ENCODE peak calls at places on chromosomes 4 and X, in four cellular contexts. B is WTC11, K is K562, A is HepG2. N is an unnamed sample.

GRCh38 chr4:149630079-149630478 is 185.6 kb downstream of the IQCM start:
- DNase-seq in B (no peak), K (no peak), A (no peak), N (no peak)

GRCh38 chr4:80192937-80193336 is 4.4 kb upstream of the PRDM8 start:
- DNase-seq in B (no peak), K (no peak), A (no peak), N (no peak)

GRCh38 chrX:429266-429825 is 42.6 kb upstream of the PPP2R3B start:
- DNase-seq in B (no peak), K (no peak), A (no peak), N (no peak)

GRCh38 chr4:152729466-152729865 is 49.7 kb upstream of the TMEM154 start:
- DNase-seq in B (no peak), K (no peak), A (no peak), N (no peak)

GRCh38 chrX:7614616-7615015 is 228.4 kb upstream of the VCX start:
- DNase-seq in B (no peak), K (no peak), A (no peak), N (no peak)

GRCh38 chrX:71616672-71617529 is 1.4 kb downstream of the CXCR3 start:
- DNase-seq in B (no peak), K (no peak), A (peak), N (no peak)

GRCh38 chr4:106305435-106306055 is 10.5 kb downstream of the TBCK start:
- DNase-seq in B (no peak), K (no peak), A (no peak), N (no peak)

GRCh38 chr4:175891863-175892262 is 79.8 kb upstream of the GPM6A start:
- DNase-seq in B (no peak), K (no peak), A (peak), N (no peak)

GRCh38 chr4:132063829-132064228 is 1085.3 kb upstream of the PCDH10 start:
- DNase-seq in B (no peak), K (peak), A (no peak), N (no peak)

GRCh38 chr4:338759-339097 is 1.1 kb downstream of the ZNF141 start:
- DNase-seq in B (peak), K (no peak), A (no peak), N (no peak)

GRCh38 chr4:38177035-38177791 is 217.0 kb downstream of the PTTG2 start:
- DNase-seq in B (no peak), K (no peak), A (no peak), N (no peak)

GRCh38 chrX:43345166-43345565 is 310.9 kb upstream of the MAOA start:
- DNase-seq in B (no peak), K (no peak), A (no peak), N (no peak)
- TF ChIP-seq ETV6 in B (no peak), K (no peak), A (no peak), N (no peak)

DNA sequence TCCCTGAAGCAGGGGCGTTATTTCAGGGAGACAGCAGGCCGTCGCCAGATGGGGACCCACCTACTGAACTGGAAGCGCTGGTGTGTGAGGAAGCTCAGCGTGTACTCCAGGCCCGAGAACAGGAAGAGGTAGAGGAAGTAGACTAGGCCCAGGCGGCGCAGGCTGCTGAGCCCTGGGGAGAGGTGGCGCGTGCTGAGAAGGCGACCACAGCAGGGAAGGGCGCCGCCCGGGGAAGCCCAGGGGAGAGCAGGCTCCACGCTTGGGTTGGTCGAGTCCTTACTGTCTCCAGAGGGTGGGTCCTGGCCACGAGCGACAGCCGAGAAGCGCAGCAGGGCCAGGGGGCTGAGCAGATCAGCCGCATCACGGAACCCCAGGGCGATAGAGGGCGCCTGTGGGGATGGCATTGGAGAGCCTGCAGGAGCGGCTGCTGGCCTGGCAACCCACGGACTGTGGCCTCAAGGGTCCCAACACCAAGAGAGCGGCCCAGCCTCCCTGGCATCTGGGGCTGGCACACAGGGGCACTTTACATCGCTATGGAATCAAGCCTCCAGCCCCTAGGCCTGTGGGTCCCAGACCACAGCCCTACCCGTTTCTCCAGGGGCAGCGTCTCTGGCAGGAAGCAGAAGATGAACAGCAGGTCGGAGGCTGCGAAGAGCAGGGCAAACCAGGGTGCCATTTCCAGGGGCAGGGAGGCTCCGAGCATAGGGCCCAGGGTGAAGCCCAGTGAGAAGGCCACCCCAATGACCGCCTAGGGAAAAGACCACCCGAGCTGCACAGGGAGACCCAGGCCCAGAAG is 31.2 kb downstream of the NOP14 start:
- DNase-seq in B (peak), K (no peak), A (no peak), N (peak)
- TF ChIP-seq ETV6 in B (no peak), K (no peak), A (no peak), N (peak)

GRCh38 chr4:118762753-118763477 is 73.0 kb downstream of the SEC24D start:
- DNase-seq in B (no peak), K (no peak), A (no peak), N (no peak)

GRCh38 chr4:118762146-118762545 is 73.8 kb downstream of the SEC24D start:
- DNase-seq in B (no peak), K (no peak), A (no peak), N (no peak)

GRCh38 chr4:118767109-118767508 is 68.8 kb downstream of the SEC24D start:
- DNase-seq in B (no peak), K (peak), A (no peak), N (no peak)

GRCh38 chr4:118769152-118769551 is 66.8 kb downstream of the SEC24D start:
- DNase-seq in B (no peak), K (no peak), A (no peak), N (no peak)

DNA sequence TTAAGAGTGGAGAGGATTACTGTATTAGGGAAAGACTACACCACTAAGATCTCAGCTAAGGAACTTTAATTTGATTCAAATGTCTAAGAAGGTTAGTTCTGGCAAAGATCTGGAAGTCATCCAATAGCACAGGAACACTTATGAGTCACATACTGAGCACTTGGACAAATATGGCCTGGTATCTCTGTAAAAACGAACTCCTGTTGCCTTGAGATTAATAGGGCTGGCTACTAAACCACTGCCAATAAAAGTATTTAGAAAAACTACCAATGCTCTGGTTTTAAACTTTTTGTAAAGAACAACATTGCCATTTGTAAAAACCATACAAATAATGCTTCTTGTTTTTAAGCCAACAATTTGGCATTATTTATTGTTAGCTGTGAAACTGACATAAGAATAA is 70.5 kb downstream of the SEC24D start:
- DNase-seq in B (no peak), K (peak), A (no peak), N (no peak)
- TF ChIP-seq ETV6 in B (no peak), K (no peak), A (no peak), N (no peak)

GRCh38 chr4:95694411-95694810 is 145.5 kb upstream of the PDHA2 start:
- DNase-seq in B (no peak), K (no peak), A (no peak), N (no peak)

GRCh38 chr4:95693594-95693993 is 144.8 kb upstream of the UNC5C start:
- DNase-seq in B (peak), K (no peak), A (no peak), N (no peak)
- TF ChIP-seq ETV6 in B (no peak), K (no peak), A (no peak), N (no peak)

DNA sequence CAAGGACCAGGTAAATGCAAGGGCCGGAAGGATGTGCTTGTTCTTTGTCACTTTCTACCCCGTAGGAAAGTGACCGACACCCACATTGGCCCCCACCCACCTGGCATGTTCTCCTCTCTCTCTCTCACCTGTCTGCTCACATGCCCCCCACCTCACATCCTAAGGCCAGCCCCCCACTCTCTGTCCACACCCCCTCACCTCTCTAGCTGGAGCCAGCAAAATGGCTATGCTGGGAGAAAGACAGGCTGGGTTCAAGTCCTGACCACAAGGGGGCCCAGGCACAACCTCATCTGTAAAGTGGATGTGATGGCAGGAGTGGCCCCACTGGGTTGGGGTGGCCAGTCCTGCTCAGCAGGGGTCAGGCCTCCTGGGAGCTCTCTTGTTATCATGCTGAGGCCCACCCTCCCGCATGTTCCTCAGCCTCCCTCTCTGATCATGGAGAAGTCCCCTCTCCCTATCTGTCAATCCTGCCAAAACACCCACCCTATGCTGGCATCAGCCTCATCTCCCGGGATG is 1.7 kb upstream of the PPP2R2C start:
- DNase-seq in B (peak), K (peak), A (peak), N (no peak)
- TF ChIP-seq ETV6 in B (no peak), K (no peak), A (no peak), N (no peak)

GRCh38 chrX:41558531-41558930 is 111.4 kb downstream of the NYX start:
- DNase-seq in B (no peak), K (peak), A (no peak), N (no peak)
- TF ChIP-seq ETV6 in B (no peak), K (no peak), A (no peak), N (no peak)

DNA sequence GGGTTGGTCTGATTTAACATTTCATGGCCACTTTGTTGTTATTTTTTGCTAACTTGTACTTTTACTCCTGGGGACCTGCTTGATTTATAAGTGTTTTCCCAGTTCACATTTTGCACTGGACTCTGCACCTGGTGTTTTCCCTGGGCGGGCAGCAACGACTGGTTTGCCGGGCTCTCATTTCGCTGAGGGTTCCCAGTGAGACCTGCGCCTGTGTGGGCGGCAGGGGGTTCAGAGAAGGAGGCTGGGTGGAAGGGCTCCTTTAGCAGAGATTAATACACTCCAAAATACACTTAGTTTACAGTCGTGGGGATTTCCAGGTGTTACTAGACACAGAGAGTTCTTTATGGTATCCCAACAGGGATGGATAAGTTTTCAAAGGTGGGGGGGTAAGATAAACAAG is 53.0 kb upstream of the SHISA3 start:
- DNase-seq in B (no peak), K (no peak), A (no peak), N (no peak)
- TF ChIP-seq ETV6 in B (no peak), K (no peak), A (no peak), N (no peak)

DNA sequence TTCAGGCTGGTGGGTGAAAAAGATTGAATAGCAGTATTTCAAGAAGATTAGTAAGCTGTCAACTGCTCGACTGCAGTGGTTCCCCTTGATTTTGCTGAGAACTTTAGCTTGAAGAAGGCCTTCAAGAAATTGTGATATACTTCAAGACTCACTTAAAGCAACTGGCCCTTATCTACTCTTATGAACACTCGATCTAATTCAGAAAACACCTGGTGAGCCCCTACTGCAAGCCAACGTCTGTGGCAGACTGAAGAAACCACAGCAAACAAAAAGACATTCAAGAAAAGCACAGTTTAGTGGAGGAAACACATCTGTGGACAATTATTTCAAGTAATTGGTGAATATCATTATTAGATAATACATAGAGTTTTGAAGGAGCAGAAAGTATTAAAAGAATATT is 118.9 kb downstream of the INPP4B start:
- DNase-seq in B (no peak), K (no peak), A (no peak), N (no peak)
- TF ChIP-seq ETV6 in B (no peak), K (no peak), A (no peak), N (no peak)

GRCh38 chr4:122003335-122003734 is 51.5 kb upstream of the TRPC3 start:
- DNase-seq in B (peak), K (peak), A (peak), N (peak)

GRCh38 chr4:121995790-121996537 is 44.1 kb upstream of the TRPC3 start:
- DNase-seq in B (no peak), K (no peak), A (no peak), N (no peak)

GRCh38 chr4:122000849-122001248 is 49.0 kb upstream of the TRPC3 start:
- DNase-seq in B (no peak), K (no peak), A (no peak), N (no peak)

GRCh38 chr4:121998024-121998423 is 46.2 kb upstream of the TRPC3 start:
- DNase-seq in B (peak), K (no peak), A (no peak), N (no peak)
- TF ChIP-seq ETV6 in B (no peak), K (no peak), A (no peak), N (no peak)